ENCODE peak calls at places on chromosomes 12 and 14, in six cellular contexts. Q, B, Y, U, L and J are unnamed samples.

GRCh38 chr12:11862794-11863193 is 207.9 kb upstream of the BCL2L14 start:
- DNase-seq in Q (peak; percentile 61), B (no peak), Y (no peak), U (no peak), L (peak; percentile 61), J (no peak)

GRCh38 chr12:77003244-77003643 is 62.1 kb downstream of the E2F7 start:
- DNase-seq in Q (no peak), B (no peak), Y (no peak), U (no peak), L (no peak), J (no peak)

GRCh38 chr14:87084908-87085307 is 908.1 kb downstream of the GALC start:
- DNase-seq in Q (no peak), B (no peak), Y (no peak), U (no peak), L (no peak), J (no peak)

GRCh38 chr14:38171197-38171596 is 36.5 kb upstream of the SSTR1 start:
- DNase-seq in Q (peak; percentile 13), B (no peak), Y (peak; percentile 29), U (no peak), L (no peak), J (no peak)

GRCh38 chr14:74589291-74589879 is 22.7 kb downstream of the LTBP2 start:
- DNase-seq in Q (no peak), B (no peak), Y (no peak), U (no peak), L (no peak), J (no peak)

GRCh38 chr12:91053951-91054715 is 3.7 kb downstream of the KERA start:
- DNase-seq in Q (peak; percentile 96), B (no peak), Y (no peak), U (peak; percentile 23), L (peak; percentile 60), J (no peak)

GRCh38 chr14:100297320-100298300 is 8.6 kb downstream of the SLC25A29 start:
- DNase-seq in Q (peak; percentile 52), B (peak; percentile 67), Y (no peak), U (peak; percentile 82), L (peak; percentile 73), J (no peak)

GRCh38 chr14:33564774-33565630 is 385.9 kb downstream of the EGLN3 start:
- DNase-seq in Q (peak; percentile 90), B (no peak), Y (no peak), U (no peak), L (no peak), J (no peak)

GRCh38 chr12:63151061-63151897 is at the start of gene AVPR1A:
- DNase-seq in Q (no peak), B (no peak), Y (peak; percentile 9), U (peak; percentile 37), L (peak; percentile 57), J (no peak)

GRCh38 chr12:14473707-14474287 is 93.9 kb downstream of the PLBD1 start:
- DNase-seq in Q (peak; percentile 41), B (no peak), Y (no peak), U (no peak), L (no peak), J (no peak)

GRCh38 chr12:85309180-85309579 is 29.2 kb downstream of the ALX1 start:
- DNase-seq in Q (no peak), B (no peak), Y (no peak), U (no peak), L (no peak), J (no peak)

GRCh38 chr14:72451081-72451972 is 442.6 kb downstream of the DPF3 start:
- DNase-seq in Q (no peak), B (no peak), Y (peak; percentile 39), U (no peak), L (no peak), J (peak; percentile 75)

GRCh38 chr14:80636071-80636470 is 305.5 kb downstream of the CEP128 start:
- DNase-seq in Q (peak; percentile 48), B (no peak), Y (no peak), U (no peak), L (no peak), J (no peak)

GRCh38 chr12:42968426-42968825 is 378.9 kb upstream of the PRICKLE1 start:
- DNase-seq in Q (no peak), B (no peak), Y (no peak), U (no peak), L (no peak), J (no peak)

GRCh38 chr12:56366948-56367347 is 4.3 kb upstream of the APOF start:
- DNase-seq in Q (no peak), B (no peak), Y (no peak), U (no peak), L (no peak), J (no peak)

GRCh38 chr14:35374273-35374681 is 30.3 kb downstream of the NFKBIA start:
- DNase-seq in Q (peak; percentile 99), B (peak; percentile 88), Y (no peak), U (no peak), L (peak; percentile 75), J (no peak)

GRCh38 chr14:51957950-51958349 is 31.4 kb upstream of the RTRAF start:
- DNase-seq in Q (peak; percentile 90), B (no peak), Y (no peak), U (no peak), L (no peak), J (no peak)

GRCh38 chr12:88944403-88944802 is 364.1 kb upstream of the KITLG start:
- DNase-seq in Q (peak; percentile 77), B (no peak), Y (no peak), U (no peak), L (no peak), J (no peak)

GRCh38 chr14:38536376-38537038 is 280.6 kb upstream of the CLEC14A start:
- DNase-seq in Q (no peak), B (no peak), Y (peak; percentile 24), U (no peak), L (no peak), J (no peak)

GRCh38 chr14:100735271-100735670 is 8.6 kb downstream of the DLK1 start:
- DNase-seq in Q (no peak), B (no peak), Y (no peak), U (peak; percentile 4), L (no peak), J (no peak)

GRCh38 chr14:92637228-92637627 is 111.2 kb downstream of the LGMN start:
- DNase-seq in Q (no peak), B (no peak), Y (peak; percentile 92), U (no peak), L (no peak), J (no peak)

GRCh38 chr12:111099186-111099585 is 178.8 kb upstream of the MYL2 start:
- DNase-seq in Q (no peak), B (no peak), Y (no peak), U (no peak), L (no peak), J (no peak)

DNA sequence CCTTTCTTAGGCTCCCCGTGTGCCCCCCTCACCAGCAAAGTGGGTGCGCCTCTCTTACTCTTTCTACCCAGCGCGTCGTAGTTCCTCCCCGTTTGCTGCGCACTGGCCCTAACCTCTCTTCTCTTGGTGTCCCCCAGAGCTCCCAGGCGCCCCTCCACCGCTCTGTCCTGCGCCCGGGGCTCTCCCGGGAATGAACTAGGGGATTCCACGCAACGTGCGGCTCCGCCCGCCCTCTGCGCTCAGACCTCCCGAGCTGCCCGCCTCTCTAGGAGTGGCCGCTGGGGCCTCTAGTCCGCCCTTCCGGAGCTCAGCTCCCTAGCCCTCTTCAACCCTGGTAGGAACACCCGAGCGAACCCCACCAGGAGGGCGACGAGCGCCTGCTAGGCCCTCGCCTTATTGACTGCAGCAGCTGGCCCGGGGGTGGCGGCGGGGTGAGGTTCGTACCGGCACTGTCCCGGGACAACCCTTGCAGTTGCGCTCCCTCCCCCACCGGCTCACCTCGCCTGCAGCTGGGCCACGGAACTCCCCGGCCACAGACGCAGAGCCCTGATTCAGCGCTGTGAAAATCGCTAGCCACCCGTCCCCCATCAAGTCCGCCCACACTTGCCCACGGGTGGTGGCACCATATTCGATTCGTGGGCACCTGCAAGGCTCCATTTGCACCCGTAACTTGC is 1.3 kb downstream of the TMEM233 start:
- DNase-seq in Q (peak; percentile 31), B (no peak), Y (no peak), U (no peak), L (no peak), J (no peak)
- H3K4me3 ChIP-seq in Q (peak overlapping the region; percentile 36), B (no peak overlapping the region), Y (no peak overlapping the region), U (peak overlapping the region; percentile 69), L (peak overlapping the region; percentile 11), J (no peak overlapping the region)

GRCh38 chr12:24997970-24998582 is 49.2 kb upstream of the BCAT1 start:
- DNase-seq in Q (peak; percentile 78), B (peak; percentile 58), Y (no peak), U (no peak), L (no peak), J (no peak)

GRCh38 chr12:24996820-24997219 is 47.9 kb upstream of the BCAT1 start:
- DNase-seq in Q (no peak), B (no peak), Y (no peak), U (no peak), L (no peak), J (no peak)

GRCh38 chr12:24996102-24996797 is 47.3 kb upstream of the BCAT1 start:
- DNase-seq in Q (no peak), B (no peak), Y (no peak), U (no peak), L (no peak), J (no peak)

GRCh38 chr12:24993756-24994155 is 44.9 kb upstream of the BCAT1 start:
- DNase-seq in Q (no peak), B (no peak), Y (no peak), U (no peak), L (no peak), J (no peak)

DNA sequence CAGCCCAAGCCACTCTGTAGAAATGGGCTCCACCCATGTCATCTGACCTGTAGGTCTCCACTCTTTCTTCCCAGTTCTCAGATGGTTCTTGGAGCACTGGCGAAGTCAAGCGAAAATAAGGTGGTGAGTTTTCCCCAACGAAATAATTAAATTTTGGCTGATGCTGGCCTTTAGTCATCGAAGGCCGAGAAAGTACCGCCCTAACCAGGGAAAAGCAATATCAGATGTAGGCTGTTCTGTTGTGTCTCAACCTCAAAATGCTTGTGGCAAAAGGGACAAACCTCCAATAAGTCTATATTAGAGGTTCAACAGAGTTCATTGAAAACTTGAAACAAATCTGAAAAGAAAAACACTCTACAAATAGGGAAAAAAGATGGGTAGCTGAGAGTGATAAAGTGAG is 48.6 kb upstream of the BCAT1 start:
- DNase-seq in Q (no peak), B (no peak), Y (no peak), U (no peak), L (no peak), J (no peak)
- H3K4me3 ChIP-seq in Q (no peak overlapping the region), B (no peak overlapping the region), Y (no peak overlapping the region), U (no peak overlapping the region), L (no peak overlapping the region), J (no peak overlapping the region)

GRCh38 chr12:46659844-46660243 is 166.0 kb downstream of the SLC38A4 start:
- DNase-seq in Q (peak; percentile 64), B (no peak), Y (no peak), U (no peak), L (no peak), J (peak; percentile 22)
- H3K4me3 ChIP-seq in Q (no peak overlapping the region), B (no peak overlapping the region), Y (no peak overlapping the region), U (peak overlapping the region; percentile 16), L (no peak overlapping the region), J (peak overlapping the region; percentile 7)

DNA sequence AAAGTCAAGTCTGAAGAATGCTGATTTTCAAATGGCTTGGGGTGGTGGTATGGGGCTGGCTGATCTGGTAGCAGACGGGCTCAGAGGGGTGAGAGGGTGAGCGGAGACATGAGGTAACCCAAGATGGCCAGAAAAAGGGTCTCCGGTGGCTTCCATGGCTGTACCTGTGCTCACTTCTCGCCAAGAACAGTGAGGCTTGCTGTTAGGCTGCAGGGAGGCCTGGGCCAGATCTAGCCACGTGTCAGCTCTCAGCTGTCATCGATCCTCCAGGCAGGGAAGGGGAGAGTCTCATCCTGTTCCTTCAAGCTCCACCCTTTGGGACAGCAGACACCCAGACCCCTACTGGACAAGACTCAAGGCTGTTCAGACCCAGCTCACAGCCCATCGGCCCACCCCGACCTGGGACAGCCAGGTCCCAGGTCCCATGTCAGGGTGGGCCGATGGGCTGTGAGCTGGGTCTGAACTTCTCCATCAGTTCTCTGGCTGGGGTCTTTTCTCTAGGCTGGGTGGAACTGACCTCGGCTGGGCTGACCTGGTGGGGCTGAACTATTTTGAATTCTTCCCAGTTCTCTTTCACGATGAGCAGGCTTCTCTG is 9.0 kb downstream of the LRTM2 start:
- DNase-seq in Q (no peak), B (no peak), Y (no peak), U (peak; percentile 10), L (no peak), J (no peak)
- H3K4me3 ChIP-seq in Q (no peak overlapping the region), B (no peak overlapping the region), Y (no peak overlapping the region), U (no peak overlapping the region), L (no peak overlapping the region), J (no peak overlapping the region)